ENCODE peak calls at places on chromosome 7, in four cellular contexts. C is SK-MEL-5, S is SW480, X is testis. F is an unnamed sample.

GRCh38 chr7:114100810-114101209 is 182.0 kb upstream of the PPP1R3A start:
- DNase-seq in S (no peak), X (no peak), C (no peak), F (no peak)

GRCh38 chr7:141097430-141097829 is 23.6 kb downstream of the TMEM178B start:
- DNase-seq in C (peak; percentile 45), X (no peak), S (no peak), F (no peak)

GRCh38 chr7:155766386-155766785 is 45.9 kb downstream of the SHH start:
- DNase-seq in S (no peak), X (no peak), C (peak; percentile 82), F (no peak)

GRCh38 chr7:81684513-81685262 is 85.2 kb downstream of the HGF start:
- DNase-seq in X (peak; percentile 81), S (peak; percentile 97), C (peak; percentile 100), F (peak; percentile 96)

GRCh38 chr7:103867874-103868273 is 121.6 kb downstream of the RELN start:
- DNase-seq in X (no peak), S (no peak), C (no peak), F (no peak)

GRCh38 chr7:47534322-47535032 is 47.4 kb downstream of the TNS3 start:
- DNase-seq in S (peak; percentile 81), X (no peak), C (peak; percentile 39), F (no peak)

GRCh38 chr7:99272476-99273045 is at the start of gene MYH16:
- DNase-seq in C (no peak), X (no peak), S (no peak), F (no peak)

GRCh38 chr7:78090616-78091015 is 292.0 kb downstream of the PHTF2 start:
- DNase-seq in X (no peak), C (peak; percentile 54), S (no peak), F (no peak)

GRCh38 chr7:31315758-31316157 is 24.8 kb downstream of the NEUROD6 start:
- DNase-seq in S (no peak), C (no peak), X (no peak), F (no peak)

GRCh38 chr7:115749924-115750323 is 280.6 kb downstream of the TFEC start:
- DNase-seq in X (no peak), C (no peak), S (no peak), F (no peak)

GRCh38 chr7:151796091-151796870 is 80.6 kb downstream of the PRKAG2 start:
- DNase-seq in S (peak; percentile 87), C (no peak), X (no peak), F (peak; percentile 23)

GRCh38 chr7:98921608-98922372 is 43.5 kb downstream of the TRRAP start:
- DNase-seq in X (no peak), S (no peak), C (peak; percentile 16), F (no peak)

GRCh38 chr7:66376264-66376945 is 171.3 kb downstream of the TPST1 start:
- DNase-seq in C (no peak), X (peak; percentile 29), S (no peak), F (no peak)

GRCh38 chr7:129188372-129188891 is at the start of gene SMO:
- DNase-seq in C (peak; percentile 52), X (peak; percentile 68), S (no peak), F (no peak)

GRCh38 chr7:123689250-123689649 is 33.6 kb downstream of the LMOD2 start:
- DNase-seq in C (no peak), X (no peak), S (no peak), F (no peak)

GRCh38 chr7:55236454-55236853 is 128.7 kb upstream of the LANCL2 start:
- DNase-seq in C (no peak), X (no peak), S (no peak), F (no peak)

GRCh38 chr7:95491634-95492314 is 6.0 kb downstream of the ASB4 start:
- DNase-seq in C (no peak), X (no peak), S (peak; percentile 99), F (no peak)

GRCh38 chr7:142669074-142669654 is 80.1 kb upstream of the PRSS1 start:
- DNase-seq in X (no peak), S (peak; percentile 35), C (peak; percentile 45), F (no peak)

GRCh38 chr7:100369105-100369504 is 4.2 kb upstream of the PILRA start:
- DNase-seq in X (peak; percentile 49), C (peak; percentile 37), S (no peak), F (no peak)

GRCh38 chr7:83427929-83428328 is 221.0 kb downstream of the SEMA3E start:
- DNase-seq in X (no peak), S (peak; percentile 37), C (no peak), F (no peak)

GRCh38 chr7:90999989-91000979 is 263.9 kb upstream of the FZD1 start:
- DNase-seq in X (no peak), S (no peak), C (no peak), F (no peak)

GRCh38 chr7:133484135-133484534 is 231.3 kb downstream of the EXOC4 start:
- DNase-seq in C (no peak), S (peak; percentile 75), X (no peak), F (no peak)

GRCh38 chr7:18420758-18421157 is 74.8 kb upstream of the HDAC9 start:
- DNase-seq in X (no peak), C (no peak), S (no peak), F (no peak)

GRCh38 chr7:44461387-44461786 is 29.1 kb downstream of the NUDCD3 start:
- DNase-seq in C (peak; percentile 71), S (peak; percentile 20), X (no peak), F (no peak)

GRCh38 chr7:43888983-43889945 is 17.1 kb downstream of the URGCP start:
- DNase-seq in X (no peak), C (no peak), S (no peak), F (no peak)

GRCh38 chr7:60706-61105 is 131.7 kb upstream of the FAM20C start:
- DNase-seq in C (no peak), S (no peak), X (no peak), F (no peak)

GRCh38 chr7:90192876-90193765 is 18.4 kb upstream of the STEAP2 start:
- DNase-seq in X (no peak), S (no peak), C (no peak), F (no peak)

GRCh38 chr7:112866424-112866823 is 76.2 kb upstream of the TMEM168 start:
- DNase-seq in X (no peak), C (no peak), S (no peak), F (no peak)

GRCh38 chr7:100157334-100158228 is 942 bp downstream of the TRAPPC14 start:
- DNase-seq in C (peak; percentile 74), X (peak; percentile 57), S (peak; percentile 79), F (peak; percentile 88)

GRCh38 chr7:155188821-155189599 is 108.7 kb upstream of the INSIG1 start:
- DNase-seq in S (no peak), C (no peak), X (no peak), F (no peak)

GRCh38 chr7:100075418-100075817 is 6.1 kb downstream of the ZNF3 start:
- DNase-seq in X (no peak), C (no peak), S (no peak), F (no peak)